ENCODE peak calls at places on chromosome 6, in six cellular contexts. C is breast epithelium; Q is activated CD8-positive, alpha-beta T cell treated with anti-CD3 and anti-CD28 coated beads for 36 hours; P is B cell; O is psoas muscle; U is GM12865. B is an unnamed sample.

GRCh38 chr6:125301435-125302391 is at the start of gene HDDC2:
- DNase-seq in U (peak; percentile 81), P (peak; percentile 52), Q (peak; percentile 47), O (peak; percentile 87), C (peak; percentile 34), B (peak; percentile 59)

GRCh38 chr6:106085984-106086832 is at the start of gene PRDM1:
- DNase-seq in Q (peak; percentile 89), O (peak; percentile 86), P (peak; percentile 95), C (peak; percentile 86), U (peak; percentile 96), B (peak; percentile 91)

GRCh38 chr6:27767851-27768250 is 144.3 kb downstream of the OR2B2 start:
- DNase-seq in Q (no peak), P (no peak), U (no peak), O (no peak), C (no peak), B (no peak)

GRCh38 chr6:17039266-17039665 is 62.6 kb upstream of the STMND1 start:
- DNase-seq in O (no peak), U (no peak), P (no peak), Q (no peak), C (no peak), B (no peak)

GRCh38 chr6:9456241-9456658 is 958.6 kb downstream of the TFAP2A start:
- DNase-seq in P (no peak), U (no peak), C (no peak), O (no peak), Q (no peak), B (no peak)

GRCh38 chr6:106134087-106134770 is 48.1 kb downstream of the PRDM1 start:
- DNase-seq in U (no peak), P (no peak), C (no peak), Q (no peak), O (no peak), B (no peak)

GRCh38 chr6:144315226-144315980 is 30.3 kb downstream of the UTRN start:
- DNase-seq in C (no peak), U (no peak), Q (no peak), O (peak; percentile 47), P (no peak), B (no peak)

GRCh38 chr6:148435386-148435785 is 92.7 kb downstream of the SASH1 start:
- DNase-seq in P (no peak), C (no peak), U (no peak), Q (no peak), O (no peak), B (no peak)

GRCh38 chr6:169830876-169831275 is 79.5 kb downstream of the ERMARD start:
- DNase-seq in U (no peak), C (no peak), Q (no peak), O (no peak), P (no peak), B (no peak)

GRCh38 chr6:22146581-22147468 is 150.0 kb downstream of the PRL start:
- DNase-seq in C (no peak), O (peak; percentile 46), P (no peak), Q (peak; percentile 12), U (peak; percentile 26), B (peak; percentile 52)

GRCh38 chr6:113281014-113281810 is 575.9 kb upstream of the MARCKS start:
- DNase-seq in U (peak; percentile 26), Q (no peak), O (no peak), C (no peak), P (no peak), B (no peak)

GRCh38 chr6:109447878-109448555 is 7.5 kb downstream of the SMPD2 start:
- DNase-seq in O (no peak), C (no peak), U (no peak), P (no peak), Q (no peak), B (no peak)

GRCh38 chr6:34284563-34285545 is 36.0 kb upstream of the SMIM29 start:
- DNase-seq in Q (no peak), P (peak; percentile 62), O (peak; percentile 79), U (peak; percentile 57), C (no peak), B (peak; percentile 73)

GRCh38 chr6:33967966-33968724 is 164.3 kb upstream of the MLN start:
- DNase-seq in C (no peak), P (peak; percentile 24), Q (no peak), U (no peak), O (no peak), B (peak; percentile 5)

GRCh38 chr6:137216875-137217553 is 2.2 kb downstream of the IFNGR1 start:
- DNase-seq in P (no peak), C (no peak), U (no peak), O (no peak), Q (no peak), B (no peak)

GRCh38 chr6:149484733-149485700 is at the start of gene ZC3H12D:
- DNase-seq in O (peak; percentile 84), P (peak; percentile 89), U (peak; percentile 88), C (no peak), Q (peak; percentile 92), B (peak; percentile 72)
- TF ChIP-seq CTCF in O (no peak), P (peak; percentile 70), U (peak; percentile 57), C (no peak), Q (peak; percentile 39), B (peak; percentile 60)

GRCh38 chr6:63268574-63268973 is 51.2 kb downstream of the LGSN start:
- DNase-seq in U (peak; percentile 60), Q (no peak), C (no peak), O (no peak), P (no peak), B (no peak)

GRCh38 chr6:63267828-63268227 is 52.0 kb downstream of the LGSN start:
- DNase-seq in Q (no peak), P (no peak), C (no peak), O (no peak), U (no peak), B (no peak)

GRCh38 chr6:63269470-63269869 is 50.3 kb downstream of the LGSN start:
- DNase-seq in Q (no peak), U (peak; percentile 41), C (no peak), O (no peak), P (no peak), B (no peak)

GRCh38 chr6:63275953-63276352 is 43.8 kb downstream of the LGSN start:
- DNase-seq in C (no peak), U (no peak), Q (no peak), P (no peak), O (no peak), B (no peak)

GRCh38 chr6:63272397-63272796 is 47.4 kb downstream of the LGSN start:
- DNase-seq in U (peak; percentile 50), Q (no peak), P (no peak), O (no peak), C (no peak), B (no peak)
- TF ChIP-seq CTCF in U (peak; percentile 24), Q (no peak), P (no peak), O (peak; percentile 12), C (peak; percentile 21), B (no peak)

GRCh38 chr6:149648148-149649145 is at the start of gene KATNA1:
- DNase-seq in C (peak; percentile 63), O (peak; percentile 94), U (peak; percentile 95), Q (peak; percentile 90), P (peak; percentile 85), B (peak; percentile 62)
- TF ChIP-seq CTCF in C (no peak), O (no peak), U (no peak), Q (no peak), P (no peak), B (no peak)

GRCh38 chr6:168201383-168201782 is 118.2 kb downstream of the DACT2 start:
- DNase-seq in P (no peak), O (no peak), Q (no peak), C (no peak), U (no peak), B (no peak)
- TF ChIP-seq CTCF in P (no peak), O (no peak), Q (no peak), C (no peak), U (no peak), B (no peak)

GRCh38 chr6:140433072-140433471 is 1058.6 kb upstream of the CITED2 start:
- DNase-seq in O (no peak), P (no peak), Q (no peak), U (no peak), C (no peak), B (no peak)

GRCh38 chr6:140427842-140428241 is 1053.4 kb upstream of the CITED2 start:
- DNase-seq in Q (no peak), P (no peak), U (no peak), C (no peak), O (no peak), B (no peak)
- TF ChIP-seq CTCF in Q (no peak), P (no peak), U (no peak), C (no peak), O (no peak), B (no peak)

GRCh38 chr6:123398072-123398471 is 238.7 kb downstream of the TRDN start:
- DNase-seq in Q (no peak), O (no peak), C (no peak), P (no peak), U (no peak), B (no peak)

DNA sequence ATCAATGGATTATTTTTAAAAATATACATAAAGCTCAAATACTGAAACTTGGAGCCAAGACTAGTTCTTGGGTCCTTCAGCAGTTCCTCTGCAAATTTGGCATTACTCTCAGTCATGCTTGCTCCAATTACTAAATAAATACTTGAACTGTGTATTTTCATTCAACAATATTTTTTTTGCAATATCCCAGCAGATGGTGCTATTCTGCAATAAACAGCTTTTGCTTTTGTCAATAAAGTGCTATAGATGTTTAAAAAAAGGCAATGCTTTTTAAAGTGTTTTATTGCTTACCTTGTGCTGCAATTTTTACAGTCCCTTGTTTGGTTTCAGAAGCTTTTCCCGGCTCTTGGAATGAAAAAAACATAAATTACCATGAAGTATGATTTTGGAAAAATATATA is 243.4 kb downstream of the TRDN start:
- DNase-seq in Q (no peak), C (no peak), U (peak; percentile 9), P (no peak), O (no peak), B (no peak)
- TF ChIP-seq CTCF in Q (no peak), C (no peak), U (peak; percentile 10), P (no peak), O (peak; percentile 28), B (no peak)

GRCh38 chr6:81075974-81076373 is 676.5 kb downstream of the TENT5A start:
- DNase-seq in O (no peak), U (peak; percentile 3), Q (no peak), P (no peak), C (no peak), B (no peak)
- TF ChIP-seq CTCF in O (peak; percentile 16), U (peak; percentile 29), Q (no peak), P (no peak), C (no peak), B (no peak)